ENCODE peak calls at places on chromosomes 2 and 18, in six cellular contexts. One of them, this sample, is unnamed.

GRCh38 chr18:57942090-57942489 is 101.9 kb upstream of the NEDD4L start:
- DNase-seq in uterus: no peak
- DNase-seq in sigmoid colon: no peak
- DNase-seq in CD8-positive, alpha-beta T cell: no peak
- DNase-seq in adipocyte: no peak
- DNase-seq in aorta: no peak
- DNase-seq in this sample: no peak

GRCh38 chr2:195489101-195489500 is 167.9 kb upstream of the SLC39A10 start:
- DNase-seq in adipocyte: peak; percentile 8
- DNase-seq in CD8-positive, alpha-beta T cell: no peak
- DNase-seq in aorta: no peak
- DNase-seq in uterus: no peak
- DNase-seq in sigmoid colon: no peak
- DNase-seq in this sample: no peak

GRCh38 chr2:38344813-38345212 is 32.3 kb downstream of the ATL2 start:
- DNase-seq in adipocyte: no peak
- DNase-seq in sigmoid colon: no peak
- DNase-seq in CD8-positive, alpha-beta T cell: no peak
- DNase-seq in aorta: no peak
- DNase-seq in uterus: no peak
- DNase-seq in this sample: no peak

GRCh38 chr2:172408143-172408766 is 19.1 kb upstream of the ITGA6 start:
- DNase-seq in uterus: no peak
- DNase-seq in aorta: no peak
- DNase-seq in sigmoid colon: no peak
- DNase-seq in CD8-positive, alpha-beta T cell: no peak
- DNase-seq in adipocyte: no peak
- DNase-seq in this sample: no peak

GRCh38 chr2:195026261-195026660 is 630.8 kb upstream of the SLC39A10 start:
- DNase-seq in sigmoid colon: no peak
- DNase-seq in adipocyte: peak; percentile 21
- DNase-seq in aorta: no peak
- DNase-seq in uterus: no peak
- DNase-seq in CD8-positive, alpha-beta T cell: no peak
- DNase-seq in this sample: no peak

GRCh38 chr18:32177530-32177929 is 12.3 kb upstream of the MEP1B start:
- DNase-seq in adipocyte: no peak
- DNase-seq in CD8-positive, alpha-beta T cell: no peak
- DNase-seq in sigmoid colon: no peak
- DNase-seq in aorta: no peak
- DNase-seq in uterus: no peak
- DNase-seq in this sample: no peak

GRCh38 chr2:158325031-158325781 is 131.3 kb downstream of the CCDC148 start:
- DNase-seq in uterus: no peak
- DNase-seq in CD8-positive, alpha-beta T cell: no peak
- DNase-seq in aorta: no peak
- DNase-seq in adipocyte: no peak
- DNase-seq in sigmoid colon: no peak
- DNase-seq in this sample: no peak

GRCh38 chr18:62437520-62438329 is 85.1 kb upstream of the ZCCHC2 start:
- DNase-seq in aorta: peak; percentile 80
- DNase-seq in adipocyte: no peak
- DNase-seq in sigmoid colon: no peak
- DNase-seq in uterus: peak; percentile 28
- DNase-seq in CD8-positive, alpha-beta T cell: no peak
- DNase-seq in this sample: no peak

GRCh38 chr18:44342946-44343345 is 337.7 kb upstream of the SETBP1 start:
- DNase-seq in aorta: no peak
- DNase-seq in adipocyte: no peak
- DNase-seq in uterus: no peak
- DNase-seq in CD8-positive, alpha-beta T cell: no peak
- DNase-seq in sigmoid colon: no peak
- DNase-seq in this sample: no peak

GRCh38 chr2:156124458-156124857 is 208.1 kb downstream of the NR4A2 start:
- DNase-seq in sigmoid colon: no peak
- DNase-seq in adipocyte: no peak
- DNase-seq in CD8-positive, alpha-beta T cell: no peak
- DNase-seq in uterus: no peak
- DNase-seq in aorta: no peak
- DNase-seq in this sample: no peak

GRCh38 chr2:156129227-156129626 is 203.3 kb downstream of the NR4A2 start:
- DNase-seq in sigmoid colon: no peak
- DNase-seq in adipocyte: no peak
- DNase-seq in aorta: no peak
- DNase-seq in uterus: no peak
- DNase-seq in CD8-positive, alpha-beta T cell: no peak
- DNase-seq in this sample: no peak

GRCh38 chr2:156125018-156125417 is 207.5 kb downstream of the NR4A2 start:
- DNase-seq in sigmoid colon: no peak
- DNase-seq in adipocyte: peak; percentile 31
- DNase-seq in CD8-positive, alpha-beta T cell: no peak
- DNase-seq in aorta: no peak
- DNase-seq in uterus: no peak
- DNase-seq in this sample: no peak
- H3K4me3 ChIP-seq in sigmoid colon: no peak overlapping the region
- H3K4me3 ChIP-seq in adipocyte: no peak overlapping the region
- H3K4me3 ChIP-seq in CD8-positive, alpha-beta T cell: no peak overlapping the region
- H3K4me3 ChIP-seq in aorta: no peak overlapping the region
- H3K4me3 ChIP-seq in uterus: no peak overlapping the region
- H3K4me3 ChIP-seq in this sample: no peak overlapping the region

GRCh38 chr2:233359823-233360222 is 5.5 kb downstream of the DGKD start:
- DNase-seq in uterus: no peak
- DNase-seq in CD8-positive, alpha-beta T cell: no peak
- DNase-seq in aorta: no peak
- DNase-seq in sigmoid colon: no peak
- DNase-seq in adipocyte: no peak
- DNase-seq in this sample: no peak

GRCh38 chr2:233360771-233361176 is 6.5 kb downstream of the DGKD start:
- DNase-seq in aorta: no peak
- DNase-seq in CD8-positive, alpha-beta T cell: no peak
- DNase-seq in uterus: no peak
- DNase-seq in sigmoid colon: no peak
- DNase-seq in adipocyte: no peak
- DNase-seq in this sample: no peak

GRCh38 chr2:233356546-233357308 is 2.4 kb downstream of the DGKD start:
- DNase-seq in adipocyte: no peak
- DNase-seq in aorta: no peak
- DNase-seq in sigmoid colon: no peak
- DNase-seq in uterus: no peak
- DNase-seq in CD8-positive, alpha-beta T cell: no peak
- DNase-seq in this sample: no peak

GRCh38 chr2:233358335-233358734 is 4.0 kb downstream of the DGKD start:
- DNase-seq in aorta: no peak
- DNase-seq in CD8-positive, alpha-beta T cell: no peak
- DNase-seq in uterus: no peak
- DNase-seq in sigmoid colon: no peak
- DNase-seq in adipocyte: no peak
- DNase-seq in this sample: no peak

GRCh38 chr2:233358864-233359386 is 4.6 kb downstream of the DGKD start:
- DNase-seq in CD8-positive, alpha-beta T cell: no peak
- DNase-seq in uterus: no peak
- DNase-seq in sigmoid colon: no peak
- DNase-seq in aorta: no peak
- DNase-seq in adipocyte: no peak
- DNase-seq in this sample: no peak
- H3K4me3 ChIP-seq in CD8-positive, alpha-beta T cell: no peak overlapping the region
- H3K4me3 ChIP-seq in uterus: no peak overlapping the region
- H3K4me3 ChIP-seq in sigmoid colon: no peak overlapping the region
- H3K4me3 ChIP-seq in aorta: no peak overlapping the region
- H3K4me3 ChIP-seq in adipocyte: no peak overlapping the region
- H3K4me3 ChIP-seq in this sample: no peak overlapping the region

GRCh38 chr2:118307864-118308263 is 219.6 kb downstream of the INSIG2 start:
- DNase-seq in adipocyte: no peak
- DNase-seq in CD8-positive, alpha-beta T cell: no peak
- DNase-seq in sigmoid colon: no peak
- DNase-seq in uterus: no peak
- DNase-seq in aorta: no peak
- DNase-seq in this sample: no peak

GRCh38 chr2:118310016-118310877 is 222.0 kb downstream of the INSIG2 start:
- DNase-seq in aorta: no peak
- DNase-seq in CD8-positive, alpha-beta T cell: peak; percentile 67
- DNase-seq in uterus: no peak
- DNase-seq in adipocyte: peak; percentile 56
- DNase-seq in sigmoid colon: no peak
- DNase-seq in this sample: peak; percentile 32

GRCh38 chr2:118309201-118310015 is 221.1 kb downstream of the INSIG2 start:
- DNase-seq in adipocyte: no peak
- DNase-seq in uterus: no peak
- DNase-seq in CD8-positive, alpha-beta T cell: no peak
- DNase-seq in sigmoid colon: no peak
- DNase-seq in aorta: no peak
- DNase-seq in this sample: no peak

GRCh38 chr2:118312963-118313756 is 224.9 kb downstream of the INSIG2 start:
- DNase-seq in uterus: no peak
- DNase-seq in sigmoid colon: no peak
- DNase-seq in adipocyte: no peak
- DNase-seq in aorta: no peak
- DNase-seq in CD8-positive, alpha-beta T cell: no peak
- DNase-seq in this sample: no peak

DNA sequence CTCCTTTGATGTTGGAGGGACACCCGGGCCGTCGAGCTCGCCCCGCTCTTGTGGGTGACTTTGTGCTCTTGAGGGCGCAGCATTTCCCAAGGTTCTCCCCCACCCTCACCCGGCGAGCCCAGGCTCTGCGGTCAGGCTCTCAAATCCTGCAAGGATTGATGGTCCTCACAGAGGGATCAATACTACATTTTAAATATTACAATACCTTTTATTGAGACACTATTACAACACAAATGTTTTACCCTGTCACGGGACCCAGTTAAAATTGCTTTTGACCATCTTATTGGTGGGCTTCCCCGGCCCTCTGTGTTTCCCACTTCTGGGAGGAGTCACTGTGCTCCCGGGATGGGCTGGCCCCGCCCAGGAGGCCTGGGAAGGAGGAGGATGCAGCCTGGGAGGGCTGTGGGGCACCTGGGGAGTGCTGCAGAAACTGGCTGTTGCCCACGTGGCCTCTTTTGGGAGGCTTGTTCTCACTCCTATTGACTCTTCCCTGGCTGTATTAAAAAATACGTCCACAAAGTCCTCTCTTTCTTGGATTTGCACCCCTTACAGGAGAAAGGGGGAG is 222.7 kb downstream of the INSIG2 start:
- DNase-seq in aorta: no peak
- DNase-seq in CD8-positive, alpha-beta T cell: no peak
- DNase-seq in sigmoid colon: no peak
- DNase-seq in uterus: no peak
- DNase-seq in adipocyte: no peak
- DNase-seq in this sample: no peak
- H3K4me3 ChIP-seq in aorta: no peak overlapping the region
- H3K4me3 ChIP-seq in CD8-positive, alpha-beta T cell: peak overlapping the region; percentile 66
- H3K4me3 ChIP-seq in sigmoid colon: peak overlapping the region; percentile 60
- H3K4me3 ChIP-seq in uterus: peak overlapping the region; percentile 26
- H3K4me3 ChIP-seq in adipocyte: peak overlapping the region; percentile 84
- H3K4me3 ChIP-seq in this sample: peak overlapping the region; percentile 47

GRCh38 chr2:218872645-218873358 is 7.8 kb upstream of the WNT10A start:
- DNase-seq in uterus: no peak
- DNase-seq in CD8-positive, alpha-beta T cell: no peak
- DNase-seq in adipocyte: no peak
- DNase-seq in sigmoid colon: no peak
- DNase-seq in aorta: no peak
- DNase-seq in this sample: no peak
- H3K4me3 ChIP-seq in uterus: no peak overlapping the region
- H3K4me3 ChIP-seq in CD8-positive, alpha-beta T cell: no peak overlapping the region
- H3K4me3 ChIP-seq in adipocyte: no peak overlapping the region
- H3K4me3 ChIP-seq in sigmoid colon: no peak overlapping the region
- H3K4me3 ChIP-seq in aorta: no peak overlapping the region
- H3K4me3 ChIP-seq in this sample: no peak overlapping the region

GRCh38 chr2:241901500-241902351 is 32.2 kb downstream of the RTP5 start:
- DNase-seq in adipocyte: peak; percentile 33
- DNase-seq in CD8-positive, alpha-beta T cell: no peak
- DNase-seq in uterus: no peak
- DNase-seq in sigmoid colon: no peak
- DNase-seq in aorta: no peak
- DNase-seq in this sample: no peak
- H3K4me3 ChIP-seq in adipocyte: peak overlapping the region; percentile 66
- H3K4me3 ChIP-seq in CD8-positive, alpha-beta T cell: no peak overlapping the region
- H3K4me3 ChIP-seq in uterus: peak overlapping the region; percentile 18
- H3K4me3 ChIP-seq in sigmoid colon: peak overlapping the region; percentile 30
- H3K4me3 ChIP-seq in aorta: no peak overlapping the region
- H3K4me3 ChIP-seq in this sample: no peak overlapping the region

DNA sequence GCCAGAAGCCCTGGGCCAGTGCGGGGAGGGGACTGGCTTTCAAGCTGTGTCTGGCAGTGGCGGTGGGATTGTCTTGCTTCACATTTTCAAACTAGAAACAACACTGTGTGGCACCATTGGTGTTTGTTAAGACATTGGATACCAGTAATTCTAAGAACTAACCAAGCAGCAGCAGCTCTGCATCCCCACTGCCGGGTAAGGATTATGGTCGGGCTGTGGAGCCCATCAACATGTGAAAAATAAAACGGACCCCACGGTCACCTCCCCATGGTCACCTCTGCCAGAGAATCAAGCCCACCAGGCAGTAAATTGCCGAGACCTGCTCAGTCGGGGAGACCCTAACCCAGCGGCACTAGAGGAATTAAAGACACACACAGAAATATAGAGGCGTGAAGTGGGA is 65.3 kb downstream of the C18orf63 start:
- DNase-seq in adipocyte: no peak
- DNase-seq in aorta: no peak
- DNase-seq in uterus: no peak
- DNase-seq in sigmoid colon: no peak
- DNase-seq in CD8-positive, alpha-beta T cell: no peak
- DNase-seq in this sample: no peak
- H3K4me3 ChIP-seq in adipocyte: no peak overlapping the region
- H3K4me3 ChIP-seq in aorta: no peak overlapping the region
- H3K4me3 ChIP-seq in uterus: no peak overlapping the region
- H3K4me3 ChIP-seq in sigmoid colon: no peak overlapping the region
- H3K4me3 ChIP-seq in CD8-positive, alpha-beta T cell: no peak overlapping the region
- H3K4me3 ChIP-seq in this sample: no peak overlapping the region

This sample was measured in Jurkat, Clone E6-1.